ENCODE peak calls at places on chromosomes 11 and 22, in five cellular contexts. One of them, this sample, is unnamed.

GRCh38 chr11:66221012-66221411 is 47.4 kb upstream of the RAB1B start:
- DNase-seq in HepG2: no peak
- DNase-seq in GM12878: no peak
- DNase-seq in K562: no peak
- DNase-seq in SK-N-SH: no peak
- DNase-seq in this sample: no peak

GRCh38 chr22:36075724-36076123 is 47.1 kb upstream of the RBFOX2 start:
- DNase-seq in HepG2: no peak
- DNase-seq in GM12878: no peak
- DNase-seq in K562: no peak
- DNase-seq in SK-N-SH: no peak
- DNase-seq in this sample: no peak

GRCh38 chr11:79538775-79539174 is 97.9 kb upstream of the TENM4 start:
- DNase-seq in HepG2: no peak
- DNase-seq in GM12878: no peak
- DNase-seq in K562: no peak
- DNase-seq in SK-N-SH: no peak
- DNase-seq in this sample: no peak

GRCh38 chr22:44385781-44386180 is 73.0 kb upstream of the SHISAL1 start:
- DNase-seq in HepG2: no peak
- DNase-seq in GM12878: no peak
- DNase-seq in K562: no peak
- DNase-seq in SK-N-SH: no peak
- DNase-seq in this sample: no peak

GRCh38 chr11:111205622-111206385 is 39.7 kb upstream of the POU2AF2 start:
- DNase-seq in HepG2: no peak
- DNase-seq in GM12878: no peak
- DNase-seq in K562: no peak
- DNase-seq in SK-N-SH: no peak
- DNase-seq in this sample: no peak

GRCh38 chr11:130478204-130478701 is 29.8 kb downstream of the ADAMTS15 start:
- DNase-seq in HepG2: no peak
- DNase-seq in GM12878: no peak
- DNase-seq in K562: no peak
- DNase-seq in SK-N-SH: peak
- DNase-seq in this sample: no peak

GRCh38 chr11:133560467-133560866 is 28.2 kb upstream of the OPCML start:
- DNase-seq in HepG2: no peak
- DNase-seq in GM12878: no peak
- DNase-seq in K562: no peak
- DNase-seq in SK-N-SH: no peak
- DNase-seq in this sample: no peak

GRCh38 chr11:44627911-44628729 is 62.7 kb downstream of the CD82 start:
- DNase-seq in HepG2: no peak
- DNase-seq in GM12878: no peak
- DNase-seq in K562: no peak
- DNase-seq in SK-N-SH: peak
- DNase-seq in this sample: no peak

GRCh38 chr22:42699281-42699681 is 21.4 kb downstream of the A4GALT start:
- DNase-seq in HepG2: no peak
- DNase-seq in GM12878: no peak
- DNase-seq in K562: no peak
- DNase-seq in SK-N-SH: no peak
- DNase-seq in this sample: no peak

GRCh38 chr11:2580061-2580421 is 119.8 kb downstream of the KCNQ1OT1 start:
- DNase-seq in HepG2: no peak
- DNase-seq in GM12878: no peak
- DNase-seq in K562: no peak
- DNase-seq in SK-N-SH: peak
- DNase-seq in this sample: no peak

GRCh38 chr11:61158691-61159381 is 2.4 kb downstream of the VPS37C start:
- DNase-seq in HepG2: no peak
- DNase-seq in GM12878: no peak
- DNase-seq in K562: no peak
- DNase-seq in SK-N-SH: no peak
- DNase-seq in this sample: no peak

GRCh38 chr22:44493206-44493605 is 4.8 kb downstream of the RTL6 start:
- DNase-seq in HepG2: no peak
- DNase-seq in GM12878: no peak
- DNase-seq in K562: no peak
- DNase-seq in SK-N-SH: no peak
- DNase-seq in this sample: no peak

DNA sequence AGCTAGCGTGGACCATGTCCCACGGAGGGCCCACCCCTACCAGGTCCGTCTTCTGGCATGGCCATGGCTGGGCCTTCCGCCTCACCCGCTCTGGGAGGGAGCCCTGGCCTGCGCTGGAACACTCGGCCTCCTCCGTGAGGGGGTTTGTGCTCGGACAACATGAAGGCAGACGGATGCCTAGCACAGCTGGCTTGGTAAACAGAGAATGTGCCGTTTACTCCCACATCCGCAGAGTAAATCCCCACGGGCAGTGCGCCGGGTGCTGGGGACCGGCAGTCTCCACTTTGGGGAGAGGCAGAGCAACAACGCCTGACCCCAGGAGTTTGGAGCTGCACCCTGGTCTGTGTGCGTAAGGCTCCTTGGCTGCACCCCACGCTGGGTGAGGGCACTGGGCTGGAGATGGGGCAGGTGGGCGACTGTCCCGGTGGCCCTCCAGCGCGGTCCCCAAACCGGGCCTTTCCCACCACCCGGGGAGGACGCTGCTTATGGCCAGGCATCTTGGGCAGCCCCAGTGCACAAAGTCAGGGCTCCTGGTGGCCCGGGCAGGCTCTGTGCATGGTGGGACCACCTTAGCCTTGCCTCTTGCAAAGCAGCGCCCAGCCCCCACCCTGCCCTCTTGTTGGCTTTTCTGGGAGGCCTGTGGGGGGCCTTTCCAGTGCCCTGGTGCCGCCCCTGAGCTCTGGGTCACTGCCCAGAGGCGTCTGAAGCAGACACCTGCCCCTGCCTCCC is 30.7 kb upstream of the MUC5AC start:
- DNase-seq in HepG2: no peak
- DNase-seq in GM12878: no peak
- DNase-seq in K562: no peak
- DNase-seq in SK-N-SH: peak
- DNase-seq in this sample: no peak
- TF ChIP-seq GABPA in HepG2: no peak
- TF ChIP-seq GABPA in GM12878: no peak
- TF ChIP-seq GABPA in K562: no peak
- TF ChIP-seq GABPA in SK-N-SH: no peak
- TF ChIP-seq GABPA in this sample: no peak

DNA sequence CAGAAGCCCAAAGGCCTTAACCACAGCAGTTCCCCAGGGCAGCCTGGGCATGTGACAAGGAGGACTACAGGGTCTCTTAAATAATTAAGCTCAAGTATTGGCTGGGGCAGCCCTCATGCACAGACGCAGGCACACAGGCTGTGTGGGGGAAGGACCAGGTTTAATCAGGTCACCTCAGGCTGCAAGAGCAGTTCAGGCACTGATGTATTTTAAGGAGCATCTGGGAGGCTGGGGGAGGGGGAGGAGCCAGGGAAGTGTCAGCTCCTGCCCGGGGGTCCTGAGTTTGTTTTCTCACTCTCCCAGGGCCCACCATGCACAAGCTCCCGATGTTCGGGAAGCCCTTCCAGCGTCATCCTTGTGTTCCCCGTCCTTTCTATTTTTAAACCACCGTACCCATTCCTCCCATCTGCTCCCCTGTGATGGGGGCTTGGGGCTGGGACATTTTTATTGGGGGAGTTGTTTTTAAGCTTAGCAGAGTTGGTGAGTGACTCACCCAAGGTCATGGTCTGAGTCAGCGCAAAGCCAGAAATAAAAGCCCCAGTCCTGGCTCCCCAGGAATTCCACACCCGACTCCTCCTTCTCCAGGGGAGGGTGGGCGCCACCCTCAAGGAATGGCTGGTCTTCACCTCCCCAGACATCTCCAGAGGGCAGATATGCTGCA is 2.4 kb downstream of the CSDC2 start:
- DNase-seq in HepG2: peak
- DNase-seq in GM12878: no peak
- DNase-seq in K562: peak
- DNase-seq in SK-N-SH: no peak
- DNase-seq in this sample: no peak
- TF ChIP-seq GABPA in HepG2: no peak
- TF ChIP-seq GABPA in GM12878: no peak
- TF ChIP-seq GABPA in K562: no peak
- TF ChIP-seq GABPA in SK-N-SH: no peak
- TF ChIP-seq GABPA in this sample: no peak

DNA sequence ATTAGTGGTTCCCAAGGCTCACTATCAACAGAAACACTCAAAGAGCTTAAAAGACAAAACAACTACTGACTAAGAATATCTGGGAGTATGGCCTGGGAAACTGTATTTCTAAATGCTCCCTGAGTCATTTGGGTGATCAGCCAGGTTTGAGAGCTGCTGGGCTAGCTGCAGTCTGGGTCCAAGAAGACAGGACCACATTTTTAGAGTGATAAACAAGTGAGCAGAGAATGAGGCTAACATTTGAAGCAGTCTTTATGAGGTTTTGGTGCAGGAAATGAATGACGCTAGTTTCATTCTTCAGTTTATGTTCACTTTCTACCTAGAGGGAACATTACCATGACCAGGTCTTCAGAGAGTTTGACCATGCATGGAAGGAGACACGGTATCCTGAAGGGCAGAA is 97.7 kb downstream of the TEAD1 start:
- DNase-seq in HepG2: no peak
- DNase-seq in GM12878: no peak
- DNase-seq in K562: no peak
- DNase-seq in SK-N-SH: no peak
- DNase-seq in this sample: no peak
- TF ChIP-seq GABPA in HepG2: no peak
- TF ChIP-seq GABPA in GM12878: no peak
- TF ChIP-seq GABPA in K562: no peak
- TF ChIP-seq GABPA in SK-N-SH: no peak
- TF ChIP-seq GABPA in this sample: no peak

GRCh38 chr22:41524809-41525449 is 19.3 kb downstream of the POLR3H start:
- DNase-seq in HepG2: no peak
- DNase-seq in GM12878: no peak
- DNase-seq in K562: no peak
- DNase-seq in SK-N-SH: no peak
- DNase-seq in this sample: peak

GRCh38 chr22:41522813-41523212 is 21.5 kb downstream of the POLR3H start:
- DNase-seq in HepG2: no peak
- DNase-seq in GM12878: no peak
- DNase-seq in K562: no peak
- DNase-seq in SK-N-SH: no peak
- DNase-seq in this sample: no peak

GRCh38 chr22:41524283-41524682 is 20.0 kb downstream of the POLR3H start:
- DNase-seq in HepG2: no peak
- DNase-seq in GM12878: no peak
- DNase-seq in K562: no peak
- DNase-seq in SK-N-SH: no peak
- DNase-seq in this sample: no peak

GRCh38 chr22:41525450-41526225 is 18.6 kb downstream of the POLR3H start:
- DNase-seq in HepG2: no peak
- DNase-seq in GM12878: no peak
- DNase-seq in K562: no peak
- DNase-seq in SK-N-SH: no peak
- DNase-seq in this sample: no peak

GRCh38 chr22:41523464-41524221 is 20.6 kb downstream of the POLR3H start:
- DNase-seq in HepG2: no peak
- DNase-seq in GM12878: no peak
- DNase-seq in K562: peak
- DNase-seq in SK-N-SH: peak
- DNase-seq in this sample: no peak
- TF ChIP-seq GABPA in HepG2: no peak
- TF ChIP-seq GABPA in GM12878: no peak
- TF ChIP-seq GABPA in K562: peak
- TF ChIP-seq GABPA in SK-N-SH: no peak
- TF ChIP-seq GABPA in this sample: no peak

GRCh38 chr22:39614442-39614841 is 43.9 kb downstream of the CACNA1I start:
- DNase-seq in HepG2: no peak
- DNase-seq in GM12878: no peak
- DNase-seq in K562: no peak
- DNase-seq in SK-N-SH: no peak
- DNase-seq in this sample: no peak

GRCh38 chr22:39610766-39611165 is 40.2 kb downstream of the CACNA1I start:
- DNase-seq in HepG2: no peak
- DNase-seq in GM12878: no peak
- DNase-seq in K562: no peak
- DNase-seq in SK-N-SH: no peak
- DNase-seq in this sample: no peak

GRCh38 chr22:39611360-39611759 is 40.8 kb downstream of the CACNA1I start:
- DNase-seq in HepG2: no peak
- DNase-seq in GM12878: no peak
- DNase-seq in K562: no peak
- DNase-seq in SK-N-SH: no peak
- DNase-seq in this sample: no peak

GRCh38 chr22:39613549-39613921 is 43.0 kb downstream of the CACNA1I start:
- DNase-seq in HepG2: no peak
- DNase-seq in GM12878: no peak
- DNase-seq in K562: no peak
- DNase-seq in SK-N-SH: no peak
- DNase-seq in this sample: no peak

DNA sequence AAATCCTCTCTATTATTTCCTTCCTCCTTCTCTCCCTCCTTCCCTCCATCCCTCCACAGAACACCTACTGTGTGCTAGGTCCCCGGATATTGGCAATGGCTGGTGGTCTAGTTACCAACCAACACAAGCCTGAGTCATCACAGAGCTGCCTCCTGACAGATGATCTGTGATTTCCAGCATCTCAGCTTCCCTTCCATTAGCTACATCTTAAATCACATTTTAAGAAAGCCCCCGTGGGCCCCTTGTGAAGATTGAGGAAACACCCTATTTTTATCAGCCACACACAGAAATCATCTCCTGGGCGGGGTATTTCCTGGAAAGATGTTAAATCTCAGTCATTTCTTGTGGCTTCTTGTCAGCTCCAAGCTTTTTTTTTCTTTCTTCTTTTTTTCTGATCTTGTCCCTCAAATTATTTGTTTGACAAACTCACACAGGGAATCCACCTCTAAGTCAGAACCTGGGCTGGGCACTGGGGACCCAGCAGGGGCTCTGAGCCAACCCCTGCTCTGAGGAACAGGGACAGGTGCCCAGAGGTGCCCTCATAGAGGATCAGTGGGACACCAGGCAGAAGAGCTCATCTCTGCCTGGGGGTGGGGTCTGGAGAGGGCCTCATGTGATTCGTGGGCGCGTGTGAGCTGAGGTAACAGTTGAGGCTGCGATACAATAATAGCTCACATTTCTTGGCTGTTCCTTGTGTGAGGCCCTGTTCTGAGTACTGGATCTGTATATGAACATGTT is 42.4 kb downstream of the CACNA1I start:
- DNase-seq in HepG2: no peak
- DNase-seq in GM12878: no peak
- DNase-seq in K562: no peak
- DNase-seq in SK-N-SH: no peak
- DNase-seq in this sample: no peak
- TF ChIP-seq GABPA in HepG2: no peak
- TF ChIP-seq GABPA in GM12878: no peak
- TF ChIP-seq GABPA in K562: no peak
- TF ChIP-seq GABPA in SK-N-SH: no peak
- TF ChIP-seq GABPA in this sample: no peak

This sample was measured in HL-60.